ENCODE peak calls at places on chromosomes 3 and 15, in four cellular contexts. One of them, this sample, is unnamed.

GRCh38 chr15:70199601-70200000 is 101.9 kb upstream of the TLE3 start:
- DNase-seq in neuronal stem cell: no peak
- DNase-seq in IMR-90: no peak
- DNase-seq in H9: no peak
- DNase-seq in this sample: no peak

GRCh38 chr15:67157779-67158366 is 92.5 kb downstream of the SMAD3 start:
- DNase-seq in neuronal stem cell: no peak
- DNase-seq in H9: no peak
- DNase-seq in IMR-90: no peak
- DNase-seq in this sample: no peak

GRCh38 chr3:172658344-172659245 is 52.3 kb downstream of the NCEH1 start:
- DNase-seq in IMR-90: peak
- DNase-seq in H9: no peak
- DNase-seq in neuronal stem cell: no peak
- DNase-seq in this sample: peak

GRCh38 chr3:99269606-99270355 is 368.3 kb upstream of the DCBLD2 start:
- DNase-seq in neuronal stem cell: no peak
- DNase-seq in H9: no peak
- DNase-seq in IMR-90: no peak
- DNase-seq in this sample: no peak

GRCh38 chr3:33061782-33062181 is 35.2 kb downstream of the GLB1 start:
- DNase-seq in neuronal stem cell: no peak
- DNase-seq in IMR-90: peak
- DNase-seq in H9: no peak
- DNase-seq in this sample: peak

GRCh38 chr15:100252359-100252758 is 89.4 kb downstream of the ADAMTS17 start:
- DNase-seq in IMR-90: no peak
- DNase-seq in H9: no peak
- DNase-seq in neuronal stem cell: no peak
- DNase-seq in this sample: no peak

GRCh38 chr3:18247776-18248310 is 177.3 kb downstream of the SATB1 start:
- DNase-seq in neuronal stem cell: peak
- DNase-seq in IMR-90: no peak
- DNase-seq in H9: no peak
- DNase-seq in this sample: no peak

GRCh38 chr3:45706133-45706808 is 17.1 kb downstream of the SACM1L start:
- DNase-seq in H9: no peak
- DNase-seq in neuronal stem cell: no peak
- DNase-seq in IMR-90: no peak
- DNase-seq in this sample: no peak

GRCh38 chr15:75042730-75043508 is 19.5 kb downstream of the PPCDC start:
- DNase-seq in H9: peak
- DNase-seq in IMR-90: peak
- DNase-seq in neuronal stem cell: no peak
- DNase-seq in this sample: peak

GRCh38 chr3:58222161-58222724 is 11.5 kb upstream of the DNASE1L3 start:
- DNase-seq in neuronal stem cell: no peak
- DNase-seq in H9: no peak
- DNase-seq in IMR-90: no peak
- DNase-seq in this sample: no peak

GRCh38 chr3:193140381-193140780 is 100.6 kb upstream of the PLAAT1 start:
- DNase-seq in neuronal stem cell: no peak
- DNase-seq in H9: no peak
- DNase-seq in IMR-90: no peak
- DNase-seq in this sample: no peak

GRCh38 chr3:183178833-183179549 is 16.5 kb upstream of the LAMP3 start:
- DNase-seq in IMR-90: no peak
- DNase-seq in neuronal stem cell: peak
- DNase-seq in H9: peak
- DNase-seq in this sample: peak

GRCh38 chr3:4290272-4290893 is 12.8 kb upstream of the SETMAR start:
- DNase-seq in H9: no peak
- DNase-seq in neuronal stem cell: peak
- DNase-seq in IMR-90: peak
- DNase-seq in this sample: peak

GRCh38 chr3:106728315-106728821 is 648.9 kb upstream of the CCDC54 start:
- DNase-seq in neuronal stem cell: no peak
- DNase-seq in IMR-90: peak
- DNase-seq in H9: no peak
- DNase-seq in this sample: peak

GRCh38 chr3:170712798-170713197 is 126.9 kb upstream of the SLC7A14 start:
- DNase-seq in neuronal stem cell: no peak
- DNase-seq in IMR-90: no peak
- DNase-seq in H9: no peak
- DNase-seq in this sample: no peak

GRCh38 chr3:186996356-186996755 is 66.0 kb downstream of the ST6GAL1 start:
- DNase-seq in neuronal stem cell: no peak
- DNase-seq in H9: no peak
- DNase-seq in IMR-90: no peak
- DNase-seq in this sample: no peak

GRCh38 chr3:156323466-156323865 is 203.1 kb downstream of the KCNAB1 start:
- DNase-seq in IMR-90: no peak
- DNase-seq in neuronal stem cell: no peak
- DNase-seq in H9: no peak
- DNase-seq in this sample: peak

GRCh38 chr3:72559377-72559776 is 288.9 kb downstream of the SHQ1 start:
- DNase-seq in neuronal stem cell: no peak
- DNase-seq in H9: no peak
- DNase-seq in IMR-90: no peak
- DNase-seq in this sample: no peak
- H3K4me2 ChIP-seq in neuronal stem cell: no peak
- H3K4me2 ChIP-seq in H9: no peak
- H3K4me2 ChIP-seq in IMR-90: no peak
- H3K4me2 ChIP-seq in this sample: no peak

DNA sequence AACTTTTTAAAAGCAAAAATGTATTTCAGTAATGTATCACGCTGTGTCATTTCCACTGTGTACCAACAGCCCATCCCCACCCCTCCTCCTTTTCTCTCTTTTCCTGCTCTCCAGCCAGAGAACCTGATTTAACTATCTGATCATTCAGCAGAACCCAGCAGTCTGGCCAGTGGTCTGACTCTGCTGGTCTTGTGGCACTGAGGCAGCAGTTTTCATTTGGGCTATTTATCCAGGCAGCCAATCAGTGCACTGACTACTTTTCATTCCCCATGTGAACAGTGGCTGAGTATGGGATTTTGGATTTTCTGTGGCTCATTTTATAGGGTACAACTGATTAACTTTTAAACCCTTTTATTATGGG is 56.3 kb downstream of the GPR171 start:
- DNase-seq in IMR-90: no peak
- DNase-seq in H9: no peak
- DNase-seq in neuronal stem cell: no peak
- DNase-seq in this sample: no peak
- H4K91ac ChIP-seq in IMR-90: no peak
- H4K91ac ChIP-seq in H9: no peak
- H4K91ac ChIP-seq in neuronal stem cell: no peak
- H4K91ac ChIP-seq in this sample: no peak

DNA sequence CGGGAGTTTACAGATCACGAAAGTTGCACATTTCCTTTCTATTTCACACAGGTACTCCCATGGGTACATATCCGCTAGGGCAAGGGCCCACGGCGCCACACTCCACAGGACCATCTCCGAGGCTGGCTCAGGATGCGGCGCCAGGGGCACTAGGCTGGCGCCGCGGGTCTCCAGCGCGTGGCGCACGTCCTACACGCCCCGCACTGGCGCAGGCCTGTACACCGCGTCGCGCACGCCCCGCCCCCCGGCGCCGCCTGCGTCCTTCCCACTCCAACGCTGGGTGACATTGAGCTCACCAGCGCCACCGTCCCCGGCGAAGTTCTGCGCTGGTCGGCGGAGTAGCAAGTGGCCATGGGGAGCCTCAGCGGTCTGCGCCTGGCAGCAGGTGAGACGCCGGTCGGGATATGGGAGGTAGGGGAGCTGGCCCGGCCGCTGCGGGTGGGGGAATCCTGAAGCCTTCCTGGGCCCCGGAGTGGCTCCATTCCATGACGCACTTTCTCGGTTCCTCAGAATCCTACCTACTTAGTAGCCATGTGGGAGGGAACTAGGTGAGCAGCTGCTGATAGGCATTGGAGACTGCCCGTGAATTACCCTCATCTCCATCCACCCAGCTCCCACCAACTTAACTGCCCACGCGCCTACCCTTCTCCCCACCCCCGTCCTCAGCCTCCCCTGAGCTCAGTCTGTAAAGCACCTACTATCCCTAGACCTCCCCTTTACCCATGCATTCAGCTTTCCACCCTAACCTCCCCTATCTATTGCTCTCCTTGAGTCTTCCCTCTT is at the start of gene FAM162A:
- DNase-seq in IMR-90: peak
- DNase-seq in neuronal stem cell: peak
- DNase-seq in H9: peak
- DNase-seq in this sample: peak
- H3K14ac ChIP-seq in IMR-90: peak
- H3K14ac ChIP-seq in neuronal stem cell: no peak
- H3K14ac ChIP-seq in H9: peak
- H3K14ac ChIP-seq in this sample: no peak

GRCh38 chr3:191961036-191961435 is 500.1 kb downstream of the PYDC2 start:
- DNase-seq in IMR-90: no peak
- DNase-seq in neuronal stem cell: no peak
- DNase-seq in H9: no peak
- DNase-seq in this sample: peak

GRCh38 chr3:191962324-191962723 is 501.4 kb downstream of the PYDC2 start:
- DNase-seq in neuronal stem cell: no peak
- DNase-seq in IMR-90: no peak
- DNase-seq in H9: no peak
- DNase-seq in this sample: peak

GRCh38 chr3:191961529-191961928 is 500.6 kb downstream of the PYDC2 start:
- DNase-seq in IMR-90: no peak
- DNase-seq in H9: no peak
- DNase-seq in neuronal stem cell: no peak
- DNase-seq in this sample: peak

GRCh38 chr3:191959876-191960418 is 499.0 kb downstream of the PYDC2 start:
- DNase-seq in IMR-90: no peak
- DNase-seq in H9: no peak
- DNase-seq in neuronal stem cell: no peak
- DNase-seq in this sample: peak

GRCh38 chr3:191958980-191959671 is 498.2 kb downstream of the PYDC2 start:
- DNase-seq in H9: no peak
- DNase-seq in IMR-90: no peak
- DNase-seq in neuronal stem cell: no peak
- DNase-seq in this sample: no peak
- H3K4me2 ChIP-seq in H9: no peak
- H3K4me2 ChIP-seq in IMR-90: no peak
- H3K4me2 ChIP-seq in neuronal stem cell: no peak
- H3K4me2 ChIP-seq in this sample: no peak

GRCh38 chr15:41562258-41562657 is 3.2 kb downstream of the TYRO3 start:
- DNase-seq in H9: no peak
- DNase-seq in IMR-90: no peak
- DNase-seq in neuronal stem cell: peak
- DNase-seq in this sample: peak

GRCh38 chr15:41561777-41562145 is 2.7 kb downstream of the TYRO3 start:
- DNase-seq in H9: peak
- DNase-seq in neuronal stem cell: peak
- DNase-seq in IMR-90: peak
- DNase-seq in this sample: peak

GRCh38 chr15:41561104-41561776 is 2.2 kb downstream of the TYRO3 start:
- DNase-seq in IMR-90: no peak
- DNase-seq in neuronal stem cell: no peak
- DNase-seq in H9: no peak
- DNase-seq in this sample: no peak

GRCh38 chr15:41564286-41564959 is 5.4 kb downstream of the TYRO3 start:
- DNase-seq in neuronal stem cell: peak
- DNase-seq in H9: peak
- DNase-seq in IMR-90: no peak
- DNase-seq in this sample: peak

GRCh38 chr15:41562784-41563198 is 3.8 kb downstream of the TYRO3 start:
- DNase-seq in neuronal stem cell: peak
- DNase-seq in IMR-90: peak
- DNase-seq in H9: no peak
- DNase-seq in this sample: no peak
- H4K91ac ChIP-seq in neuronal stem cell: no peak
- H4K91ac ChIP-seq in IMR-90: no peak
- H4K91ac ChIP-seq in H9: no peak
- H4K91ac ChIP-seq in this sample: peak

GRCh38 chr15:59292393-59292792 is 80.3 kb downstream of the MYO1E start:
- DNase-seq in IMR-90: peak
- DNase-seq in neuronal stem cell: peak
- DNase-seq in H9: no peak
- DNase-seq in this sample: no peak

GRCh38 chr15:59294961-59295741 is 77.5 kb downstream of the MYO1E start:
- DNase-seq in IMR-90: peak
- DNase-seq in H9: no peak
- DNase-seq in neuronal stem cell: no peak
- DNase-seq in this sample: peak

GRCh38 chr15:59296181-59296617 is 76.5 kb downstream of the MYO1E start:
- DNase-seq in IMR-90: peak
- DNase-seq in H9: peak
- DNase-seq in neuronal stem cell: no peak
- DNase-seq in this sample: peak

GRCh38 chr15:59295742-59296090 is 77.0 kb downstream of the MYO1E start:
- DNase-seq in neuronal stem cell: no peak
- DNase-seq in IMR-90: no peak
- DNase-seq in H9: no peak
- DNase-seq in this sample: peak

DNA sequence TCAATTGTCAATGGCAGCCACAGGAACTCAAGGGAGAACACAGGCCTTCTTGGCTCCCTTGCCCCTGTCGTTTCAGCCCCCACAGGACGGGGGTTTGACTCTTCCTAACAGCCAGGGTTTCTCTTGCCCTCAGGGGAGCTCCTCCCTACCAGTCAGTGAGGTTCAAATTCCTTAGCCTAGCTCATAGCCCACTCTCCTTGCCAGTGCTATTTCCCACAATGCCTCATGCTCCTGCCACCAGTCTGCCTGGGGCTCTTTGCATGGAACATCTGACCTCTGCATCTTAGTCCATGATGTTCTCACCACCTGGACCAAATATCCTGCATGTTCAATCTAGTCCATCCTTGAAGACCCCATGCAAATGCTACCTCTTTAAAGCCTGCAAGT is 78.1 kb downstream of the MYO1E start:
- DNase-seq in neuronal stem cell: no peak
- DNase-seq in IMR-90: no peak
- DNase-seq in H9: no peak
- DNase-seq in this sample: no peak
- H3K14ac ChIP-seq in neuronal stem cell: no peak
- H3K14ac ChIP-seq in IMR-90: peak
- H3K14ac ChIP-seq in H9: no peak
- H3K14ac ChIP-seq in this sample: no peak

GRCh38 chr3:55369491-55369890 is 117.6 kb downstream of the WNT5A start:
- DNase-seq in neuronal stem cell: no peak
- DNase-seq in IMR-90: no peak
- DNase-seq in H9: no peak
- DNase-seq in this sample: no peak
- H3K4me2 ChIP-seq in neuronal stem cell: no peak
- H3K4me2 ChIP-seq in IMR-90: no peak
- H3K4me2 ChIP-seq in H9: no peak
- H3K4me2 ChIP-seq in this sample: no peak

This sample was measured in mesenchymal stem cell.